ENCODE peak calls at places on chromosome 20, in ten cellular contexts. J, N, B, E, W, M, P, K, Y and U are unnamed samples.

GRCh38 chr20:52923123-52923543 is 49.0 kb upstream of the TSHZ2 start:
- DNase-seq in P (no peak), Y (peak), B (no peak), N (no peak), K (no peak), E (peak), J (no peak), M (no peak), W (peak), U (peak)

GRCh38 chr20:13325033-13325432 is 104.0 kb downstream of the ISM1 start:
- DNase-seq in P (no peak), N (no peak), B (no peak), J (no peak), Y (peak), W (peak), E (peak), M (no peak), K (no peak), U (peak)

GRCh38 chr20:48393311-48393685 is 434.5 kb downstream of the PREX1 start:
- DNase-seq in B (no peak), K (no peak), W (no peak), E (no peak), N (no peak), M (no peak), P (no peak), J (no peak), Y (no peak), U (no peak)

GRCh38 chr20:2212457-2213005 is 83.3 kb upstream of the TGM3 start:
- DNase-seq in N (no peak), K (no peak), Y (no peak), M (no peak), W (no peak), E (no peak), P (no peak), B (no peak), J (no peak), U (no peak)

GRCh38 chr20:11193241-11193640 is 519.4 kb upstream of the JAG1 start:
- DNase-seq in B (no peak), Y (no peak), K (no peak), P (no peak), W (peak), M (no peak), E (no peak), J (no peak), N (no peak), U (peak)

GRCh38 chr20:24990810-24991252 is 1.7 kb downstream of the APMAP start:
- DNase-seq in E (no peak), P (no peak), W (no peak), N (no peak), Y (no peak), J (no peak), M (no peak), B (no peak), K (no peak), U (no peak)

GRCh38 chr20:46174469-46175126 is 56.5 kb downstream of the CD40 start:
- DNase-seq in J (peak), E (peak), W (peak), Y (peak), M (peak), P (no peak), N (peak), K (peak), B (peak), U (peak)

GRCh38 chr20:59428441-59429205 is 128.2 kb downstream of the EDN3 start:
- DNase-seq in M (no peak), B (no peak), K (no peak), N (no peak), W (no peak), Y (no peak), J (no peak), E (no peak), P (no peak), U (no peak)

GRCh38 chr20:37397076-37397953 is 51.4 kb downstream of the SRC start:
- DNase-seq in K (no peak), Y (no peak), M (no peak), P (no peak), W (peak), J (no peak), E (no peak), N (no peak), B (no peak), U (no peak)

GRCh38 chr20:31698803-31699718 is 23.6 kb downstream of the BCL2L1 start:
- DNase-seq in B (peak), J (peak), W (peak), K (peak), M (no peak), E (peak), Y (peak), P (peak), N (no peak), U (peak)

GRCh38 chr20:24357169-24357568 is 112.3 kb upstream of the SYNDIG1 start:
- DNase-seq in B (no peak), K (no peak), J (no peak), P (no peak), Y (no peak), W (no peak), M (no peak), E (no peak), N (no peak), U (no peak)

GRCh38 chr20:35145141-35145564 is 2.0 kb downstream of the EDEM2 start:
- DNase-seq in M (no peak), Y (peak), J (no peak), E (peak), B (no peak), P (peak), K (no peak), W (peak), N (no peak), U (peak)

GRCh38 chr20:52039746-52040145 is 151.8 kb downstream of the ZFP64 start:
- DNase-seq in M (no peak), K (no peak), P (no peak), W (no peak), J (no peak), E (no peak), Y (no peak), N (no peak), B (no peak), U (no peak)

GRCh38 chr20:3229798-3230197 is 9.2 kb downstream of the SLC4A11 start:
- DNase-seq in M (no peak), W (no peak), J (no peak), K (no peak), Y (no peak), B (no peak), N (no peak), P (no peak), E (no peak), U (no peak)

GRCh38 chr20:43358811-43359210 is 98.9 kb upstream of the SRSF6 start:
- DNase-seq in J (no peak), E (no peak), W (no peak), K (no peak), B (no peak), Y (no peak), N (no peak), M (no peak), P (no peak), U (no peak)

GRCh38 chr20:14919473-14920157 is 582.2 kb upstream of the FLRT3 start:
- DNase-seq in E (no peak), K (no peak), W (no peak), J (no peak), P (no peak), M (peak), Y (no peak), B (no peak), N (no peak), U (peak)

DNA sequence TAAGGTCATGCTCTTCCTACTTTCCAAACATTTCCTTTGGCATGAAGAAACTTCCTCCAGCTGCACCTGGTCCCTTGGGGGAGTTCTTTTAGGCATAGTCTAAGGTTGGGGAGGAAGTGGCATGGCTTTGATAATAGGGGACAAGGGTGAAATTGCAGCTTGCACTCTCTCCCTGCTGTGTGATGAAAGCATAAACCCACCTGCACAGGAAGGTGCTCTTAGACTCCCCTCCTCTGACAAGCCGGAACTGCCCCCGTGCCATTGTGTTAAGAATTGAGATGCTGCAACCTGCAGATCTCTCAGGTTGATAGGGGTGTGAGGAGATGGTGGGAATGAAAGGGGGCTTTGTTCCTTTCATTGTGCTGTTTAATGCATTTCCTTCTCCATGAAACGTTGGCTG is 247.7 kb upstream of the RNF24 start:
- DNase-seq in B (no peak), K (no peak), E (no peak), M (no peak), W (no peak), N (no peak), P (no peak), Y (no peak), J (no peak), U (no peak)
- H3K4me3 ChIP-seq in B (no peak), K (no peak), E (no peak), M (no peak), W (no peak), N (no peak), P (no peak), Y (no peak), J (no peak), U (no peak)

GRCh38 chr20:17442588-17442987 is 88.6 kb downstream of the BFSP1 start:
- DNase-seq in B (no peak), E (no peak), W (no peak), K (no peak), M (no peak), J (no peak), P (no peak), N (no peak), Y (no peak), U (no peak)
- TF ChIP-seq CTCF in B (no peak), E (no peak), W (no peak), K (no peak), M (no peak), J (no peak), P (no peak), N (no peak), Y (peak), U (no peak)

GRCh38 chr20:8523684-8524083 is 391.6 kb downstream of the PLCB1 start:
- DNase-seq in M (no peak), N (no peak), B (no peak), W (no peak), K (no peak), P (no peak), J (no peak), Y (no peak), E (no peak), U (peak)
- H3K4me3 ChIP-seq in M (no peak), N (no peak), B (no peak), W (no peak), K (no peak), P (no peak), J (no peak), Y (no peak), E (no peak), U (no peak)

GRCh38 chr20:33812673-33813462 is 1.7 kb downstream of the CHMP4B start:
- DNase-seq in J (no peak), E (peak), N (no peak), Y (no peak), P (no peak), W (no peak), B (no peak), K (peak), M (no peak), U (no peak)
- TF ChIP-seq CTCF in J (no peak), E (no peak), N (no peak), Y (no peak), P (no peak), W (no peak), B (no peak), K (no peak), M (no peak), U (no peak)

GRCh38 chr20:841568-842546 is 8.3 kb downstream of the FAM110A start:
- DNase-seq in W (no peak), J (no peak), P (no peak), B (no peak), M (peak), E (no peak), N (no peak), Y (no peak), K (no peak), U (no peak)
- H3K4me3 ChIP-seq in W (no peak), J (peak), P (peak), B (peak), M (peak), E (peak), N (peak), Y (peak), K (peak), U (peak)

DNA sequence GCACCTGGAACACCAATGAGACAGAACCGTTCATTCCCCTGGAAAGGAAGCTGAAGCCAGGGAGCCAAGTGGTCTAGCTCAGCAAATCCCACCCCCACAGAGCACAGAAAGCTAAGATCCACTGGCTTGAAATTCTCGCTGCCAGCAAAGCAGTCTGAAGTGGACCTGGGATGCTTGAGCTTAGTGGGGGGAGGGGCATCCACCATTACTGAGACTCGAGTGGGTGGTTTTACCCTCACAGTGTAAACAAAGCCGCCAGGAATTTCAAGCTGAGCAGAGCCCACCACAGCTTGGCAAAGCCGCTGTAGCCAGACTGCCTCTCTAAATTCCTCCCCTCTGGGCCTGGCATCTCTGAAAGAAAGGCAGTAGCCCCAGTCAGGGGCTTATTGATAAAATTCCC is 53.1 kb downstream of the KIF16B start:
- DNase-seq in M (no peak), E (no peak), Y (no peak), P (no peak), B (no peak), N (no peak), W (peak), J (no peak), K (no peak), U (no peak)
- TF ChIP-seq CTCF in M (no peak), E (no peak), Y (no peak), P (no peak), B (no peak), N (no peak), W (no peak), J (no peak), K (no peak), U (no peak)

GRCh38 chr20:9349256-9349655 is 165.1 kb upstream of the LAMP5 start:
- DNase-seq in M (no peak), W (no peak), K (no peak), P (no peak), E (no peak), Y (no peak), N (no peak), B (no peak), J (no peak), U (no peak)

GRCh38 chr20:9353180-9353915 is 161.0 kb upstream of the LAMP5 start:
- DNase-seq in W (no peak), M (no peak), B (no peak), P (no peak), N (no peak), Y (no peak), J (no peak), E (no peak), K (no peak), U (no peak)

GRCh38 chr20:9353916-9354276 is 160.5 kb upstream of the LAMP5 start:
- DNase-seq in P (no peak), J (no peak), M (no peak), E (peak), K (no peak), B (no peak), Y (no peak), W (no peak), N (no peak), U (peak)

GRCh38 chr20:9354579-9354978 is 159.8 kb upstream of the LAMP5 start:
- DNase-seq in N (no peak), W (no peak), K (no peak), J (no peak), P (no peak), Y (no peak), E (no peak), M (no peak), B (no peak), U (no peak)

DNA sequence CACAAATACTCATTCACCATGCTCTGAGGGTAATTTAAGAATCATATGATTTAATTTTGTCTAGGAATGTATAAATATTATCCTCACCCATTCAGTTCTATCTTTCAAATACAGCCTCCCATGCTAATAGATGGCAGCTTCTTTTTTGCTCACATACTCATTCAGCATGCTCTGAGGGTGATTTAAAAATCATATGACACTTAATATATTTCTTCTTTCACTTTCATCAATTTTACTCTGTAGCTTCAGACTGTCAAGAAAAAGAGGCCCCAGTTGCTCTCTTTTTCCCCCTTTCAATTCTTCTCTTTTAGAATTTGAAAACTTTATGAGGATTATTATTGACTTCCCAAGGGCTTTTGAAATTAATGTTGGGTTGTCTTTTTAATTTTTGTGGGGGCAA is 161.7 kb upstream of the LAMP5 start:
- DNase-seq in J (no peak), W (no peak), P (no peak), Y (no peak), M (no peak), B (no peak), N (no peak), K (no peak), E (no peak), U (no peak)
- H3K4me3 ChIP-seq in J (no peak), W (no peak), P (no peak), Y (no peak), M (no peak), B (no peak), N (no peak), K (no peak), E (no peak), U (no peak)

GRCh38 chr20:44537993-44538392 is 16.1 kb upstream of the SERINC3 start:
- DNase-seq in K (no peak), J (no peak), W (no peak), P (no peak), N (no peak), M (no peak), E (peak), B (no peak), Y (no peak), U (no peak)
- TF ChIP-seq CTCF in K (no peak), J (no peak), W (peak), P (peak), N (no peak), M (no peak), E (peak), B (peak), Y (peak), U (peak)